ENCODE peak calls at places on chromosomes 3 and 15, in four cellular contexts. S, D, E and K are unnamed samples.

GRCh38 chr15:89936051-89936792 is 23.5 kb upstream of the ARPIN start:
- DNase-seq in S (no peak), D (no peak), E (no peak), K (no peak)

GRCh38 chr15:89633585-89633984 is 21.7 kb downstream of the KIF7 start:
- DNase-seq in S (no peak), D (no peak), E (no peak), K (no peak)

GRCh38 chr3:156787015-156787414 is 39.1 kb upstream of the LEKR1 start:
- DNase-seq in S (no peak), D (no peak), E (no peak), K (no peak)

GRCh38 chr3:70067860-70068479 is 68.4 kb downstream of the SAMMSON start:
- DNase-seq in S (no peak), D (no peak), E (no peak), K (no peak)

GRCh38 chr15:57319919-57320542 is 56.3 kb upstream of the CGNL1 start:
- DNase-seq in S (no peak), D (no peak), E (no peak), K (no peak)

GRCh38 chr3:130093741-130094391 is 12.2 kb downstream of the ALG1L2 start:
- DNase-seq in S (no peak), D (no peak), E (no peak), K (no peak)

GRCh38 chr3:185732782-185733181 is 92.1 kb downstream of the IGF2BP2 start:
- DNase-seq in S (no peak), D (peak), E (no peak), K (no peak)

GRCh38 chr3:33879540-33879939 is 81.1 kb downstream of the PDCD6IP start:
- DNase-seq in S (no peak), D (peak), E (no peak), K (no peak)

GRCh38 chr3:97938444-97938843 is 33.8 kb downstream of the RIOX2 start:
- DNase-seq in S (no peak), D (no peak), E (no peak), K (no peak)

GRCh38 chr3:140829796-140830195 is 111.8 kb upstream of the SLC25A36 start:
- DNase-seq in S (no peak), D (no peak), E (no peak), K (no peak)

GRCh38 chr3:197714251-197714650 is 22.5 kb downstream of the RUBCN start:
- DNase-seq in S (no peak), D (no peak), E (no peak), K (no peak)

GRCh38 chr3:69200384-69201068 is 78.1 kb upstream of the LMOD3 start:
- DNase-seq in S (no peak), D (peak), E (no peak), K (no peak)

GRCh38 chr3:50582083-50582482 is 12.8 kb downstream of the HEMK1 start:
- DNase-seq in S (no peak), D (no peak), E (no peak), K (no peak)

GRCh38 chr3:58234516-58234931 is 3.1 kb upstream of the ABHD6 start:
- DNase-seq in S (no peak), D (peak), E (peak), K (peak)

GRCh38 chr3:8709801-8710524 is 23.6 kb upstream of the CAV3 start:
- DNase-seq in S (no peak), D (no peak), E (no peak), K (no peak)

GRCh38 chr15:52406601-52407000 is 111.0 kb upstream of the MYO5C start:
- DNase-seq in S (no peak), D (no peak), E (no peak), K (no peak)

GRCh38 chr15:70921297-70921696 is 28.7 kb downstream of the LRRC49 start:
- DNase-seq in S (no peak), D (peak), E (no peak), K (no peak)

GRCh38 chr3:46865546-46865945 is 2.3 kb upstream of the MYL3 start:
- DNase-seq in S (no peak), D (no peak), E (no peak), K (no peak)

GRCh38 chr3:44242716-44243115 is 1.0 kb downstream of the TOPAZ1 start:
- DNase-seq in S (no peak), D (no peak), E (no peak), K (no peak)

GRCh38 chr3:29152379-29152778 is 128.5 kb upstream of the RBMS3 start:
- DNase-seq in S (peak), D (no peak), E (no peak), K (no peak)

GRCh38 chr3:145776782-145777408 is 384.1 kb downstream of the PLOD2 start:
- DNase-seq in S (peak), D (peak), E (peak), K (peak)

GRCh38 chr3:15899438-15899837 is 101.7 kb upstream of the ANKRD28 start:
- DNase-seq in S (no peak), D (peak), E (peak), K (no peak)

GRCh38 chr3:186097663-186098451 is 11.0 kb downstream of the ETV5 start:
- DNase-seq in S (peak), D (peak), E (no peak), K (no peak)

GRCh38 chr15:82680200-82681102 is 29.2 kb downstream of the AP3B2 start:
- DNase-seq in S (peak), D (no peak), E (no peak), K (no peak)

GRCh38 chr3:69744507-69744906 is 5.2 kb downstream of the MITF start:
- DNase-seq in S (no peak), D (peak), E (no peak), K (no peak)

GRCh38 chr3:126102011-126102410 is 18.1 kb upstream of the SLC41A3 start:
- DNase-seq in S (no peak), D (no peak), E (no peak), K (no peak)